ENCODE peak calls at places on chromosomes 4 and X, in five cellular contexts. E is IMR-90, N is A549, T is psoas muscle, B is Peyer's patch. R is an unnamed sample. For H3K4me1, the result is how much of the 10 kb centered on the place peaks cover.

GRCh38 chr4:165207431-165208321 is at the start of gene KLHL2:
- DNase-seq in E (peak), N (peak), T (peak), B (peak), R (peak)

GRCh38 chrX:136168929-136169735 is 21.8 kb downstream of the FHL1 start:
- DNase-seq in E (peak), N (no peak), T (peak), B (peak), R (peak)

GRCh38 chr4:53535567-53535966 is 55.7 kb downstream of the LNX1 start:
- DNase-seq in E (no peak), N (no peak), T (no peak), B (no peak), R (no peak)

GRCh38 chrX:14039344-14039743 is 9.7 kb upstream of the GEMIN8 start:
- DNase-seq in E (peak), N (no peak), T (no peak), B (peak), R (no peak)

GRCh38 chr4:533318-534100 is 34.5 kb downstream of the PIGG start:
- DNase-seq in E (no peak), N (no peak), T (no peak), B (no peak), R (no peak)

GRCh38 chr4:8307126-8307525 is 37.6 kb downstream of the HTRA3 start:
- DNase-seq in E (no peak), N (no peak), T (peak), B (peak), R (no peak)

GRCh38 chrX:45632506-45632905 is 431.8 kb upstream of the DIPK2B start:
- DNase-seq in E (no peak), N (no peak), T (peak), B (no peak), R (no peak)

GRCh38 chrX:136694491-136695087 is 46.6 kb downstream of the CD40LG start:
- DNase-seq in E (peak), N (peak), T (no peak), B (no peak), R (no peak)

GRCh38 chrX:47321386-47321785 is 49.0 kb upstream of the ZNF157 start:
- DNase-seq in E (peak), N (no peak), T (peak), B (no peak), R (peak)

GRCh38 chrX:9182041-9182440 is 148.1 kb upstream of the FAM9B start:
- DNase-seq in E (peak), N (no peak), T (no peak), B (no peak), R (no peak)

GRCh38 chrX:46770817-46771163 is 11.9 kb upstream of the SLC9A7 start:
- DNase-seq in E (peak), N (no peak), T (no peak), B (no peak), R (no peak)

GRCh38 chr4:176584031-176584430 is 208.7 kb downstream of the VEGFC start:
- DNase-seq in E (peak), N (no peak), T (no peak), B (no peak), R (no peak)

GRCh38 chr4:41512604-41513003 is 25.4 kb upstream of the LIMCH1 start:
- DNase-seq in E (no peak), N (no peak), T (no peak), B (no peak), R (no peak)

GRCh38 chr4:41509411-41510008 is 28.4 kb upstream of the LIMCH1 start:
- DNase-seq in E (no peak), N (no peak), T (no peak), B (no peak), R (peak)

GRCh38 chr4:41507292-41507933 is 30.5 kb upstream of the LIMCH1 start:
- DNase-seq in E (no peak), N (no peak), T (no peak), B (no peak), R (no peak)

GRCh38 chr4:41512139-41512538 is 25.8 kb upstream of the LIMCH1 start:
- DNase-seq in E (no peak), N (no peak), T (no peak), B (no peak), R (no peak)

GRCh38 chr4:41510179-41510578 is 27.8 kb upstream of the LIMCH1 start:
- DNase-seq in E (no peak), N (no peak), T (no peak), B (no peak), R (no peak)
- H3K27ac ChIP-seq in E (no peak), N (peak), T (no peak), B (no peak), R (no peak)

GRCh38 chr4:2261110-2261852 is 628 bp downstream of the MXD4 start:
- DNase-seq in E (peak), N (peak), T (peak), B (peak), R (peak)

GRCh38 chr4:2262145-2262943 is 435 bp upstream of the MXD4 start:
- DNase-seq in E (peak), N (peak), T (peak), B (peak), R (peak)

GRCh38 chr4:2260336-2261109 is 1.4 kb downstream of the MXD4 start:
- DNase-seq in E (no peak), N (no peak), T (peak), B (peak), R (peak)

GRCh38 chr4:2262944-2263250 is 988 bp upstream of the MXD4 start:
- DNase-seq in E (no peak), N (no peak), T (no peak), B (no peak), R (no peak)

GRCh38 chr4:2261853-2262144 is at the start of gene MXD4:
- DNase-seq in E (no peak), N (no peak), T (no peak), B (no peak), R (no peak)
- H3K4me1 ChIP-seq in E (under half), N (under half), T (half or more), B (half or more), R (half or more)

GRCh38 chr4:74324262-74324661 is 16.0 kb downstream of the EPGN start:
- DNase-seq in E (no peak), N (no peak), T (no peak), B (no peak), R (no peak)

GRCh38 chr4:74318270-74318669 is 10.0 kb downstream of the EPGN start:
- DNase-seq in E (no peak), N (no peak), T (no peak), B (no peak), R (no peak)

GRCh38 chr4:74319506-74319905 is 11.2 kb downstream of the EPGN start:
- DNase-seq in E (peak), N (no peak), T (no peak), B (no peak), R (no peak)

GRCh38 chr4:74317616-74318256 is 9.5 kb downstream of the EPGN start:
- DNase-seq in E (peak), N (no peak), T (no peak), B (no peak), R (no peak)

GRCh38 chr4:74320559-74321118 is 12.4 kb downstream of the EPGN start:
- DNase-seq in E (peak), N (peak), T (no peak), B (peak), R (no peak)
- H3K27ac ChIP-seq in E (no peak), N (peak), T (no peak), B (no peak), R (no peak)

GRCh38 chr4:76758996-76759395 is 138.9 kb downstream of the SOWAHB start:
- DNase-seq in E (no peak), N (no peak), T (no peak), B (no peak), R (no peak)
- H3K4me1 ChIP-seq in E (under half), N (under half), T (under half), B (under half), R (under half)